ENCODE peak calls at places on chromosomes 3 and 15, in ten cellular contexts. W, N, G, Y, V, O, U, S, E and H are unnamed samples.
A peak's percentile ranks its signal among the peaks of the same experiment; 100 is the strongest.

GRCh38 chr3:44952689-44953088 is 23.3 kb downstream of the ZDHHC3 start:
- DNase-seq in U (no peak), O (no peak), S (no peak), V (no peak), E (no peak), W (no peak), G (no peak), N (no peak), Y (no peak), H (no peak)

GRCh38 chr3:157160652-157161480 is 919 bp upstream of the CCNL1 start:
- DNase-seq in E (peak; percentile 92), S (no peak), V (peak; percentile 98), G (peak; percentile 53), U (peak; percentile 87), Y (peak; percentile 42), O (peak; percentile 92), W (peak; percentile 51), N (peak; percentile 95), H (peak; percentile 58)

GRCh38 chr3:20015525-20015924 is 3.5 kb upstream of the PP2D1 start:
- DNase-seq in E (no peak), Y (no peak), U (no peak), N (no peak), O (no peak), S (no peak), W (no peak), G (no peak), V (no peak), H (no peak)

GRCh38 chr3:185988816-185989175 is 51.0 kb upstream of the TRA2B start:
- DNase-seq in G (no peak), E (no peak), V (no peak), S (no peak), W (no peak), Y (no peak), U (no peak), O (no peak), N (no peak), H (no peak)

GRCh38 chr3:130687327-130687726 is 59.3 kb downstream of the PIK3R4 start:
- DNase-seq in Y (no peak), E (no peak), O (no peak), S (no peak), W (no peak), V (no peak), U (no peak), N (no peak), G (no peak), H (no peak)

GRCh38 chr15:76625267-76625666 is 279.9 kb downstream of the SCAPER start:
- DNase-seq in Y (no peak), V (no peak), E (no peak), S (no peak), U (peak; percentile 20), G (no peak), N (no peak), O (no peak), W (no peak), H (no peak)

GRCh38 chr15:61839541-61839940 is 220.7 kb downstream of the VPS13C start:
- DNase-seq in U (no peak), V (peak; percentile 4), S (no peak), O (no peak), N (no peak), G (no peak), E (no peak), W (no peak), Y (no peak), H (no peak)

GRCh38 chr15:85580914-85581313 is 200.5 kb downstream of the AKAP13 start:
- DNase-seq in U (peak; percentile 64), E (peak; percentile 73), O (peak; percentile 72), S (peak; percentile 88), Y (no peak), G (no peak), W (no peak), N (peak; percentile 75), V (no peak), H (peak; percentile 19)

GRCh38 chr15:57505056-57505713 is 86.5 kb upstream of the MYZAP start:
- DNase-seq in V (no peak), O (no peak), E (no peak), W (no peak), S (no peak), Y (no peak), N (peak; percentile 78), U (peak; percentile 55), G (no peak), H (no peak)

GRCh38 chr3:95302044-95302443 is 1239.2 kb downstream of the NSUN3 start:
- DNase-seq in W (no peak), U (peak; percentile 40), O (no peak), E (no peak), N (no peak), Y (no peak), S (no peak), V (peak; percentile 50), G (no peak), H (no peak)

GRCh38 chr3:30548605-30549004 is 57.8 kb upstream of the TGFBR2 start:
- DNase-seq in W (no peak), O (no peak), E (no peak), N (no peak), S (no peak), G (no peak), U (peak; percentile 34), V (no peak), Y (no peak), H (peak; percentile 1)

GRCh38 chr3:189714991-189715961 is 84.1 kb downstream of the TP63 start:
- DNase-seq in U (no peak), E (no peak), N (no peak), V (peak; percentile 74), G (no peak), O (no peak), W (no peak), S (no peak), Y (no peak), H (no peak)

GRCh38 chr15:55237219-55238130 is 40.7 kb upstream of the RSL24D1 start:
- DNase-seq in G (no peak), E (no peak), W (no peak), S (no peak), O (no peak), Y (no peak), U (no peak), N (no peak), V (no peak), H (no peak)

GRCh38 chr3:111701292-111701906 is 106.3 kb upstream of the ZBED2 start:
- DNase-seq in N (no peak), V (no peak), W (no peak), O (no peak), G (no peak), S (no peak), U (no peak), Y (no peak), E (no peak), H (no peak)
- H3K27ac ChIP-seq in N (no peak overlapping the region), V (no peak overlapping the region), W (no peak overlapping the region), O (no peak overlapping the region), G (no peak overlapping the region), S (no peak overlapping the region), U (no peak overlapping the region), Y (no peak overlapping the region), E (no peak overlapping the region), H (no peak overlapping the region)

GRCh38 chr15:100372695-100373036 is 30.9 kb upstream of the ADAMTS17 start:
- DNase-seq in V (no peak), U (no peak), W (no peak), G (no peak), E (no peak), Y (no peak), N (peak; percentile 19), O (no peak), S (no peak), H (no peak)

GRCh38 chr15:100373942-100374341 is 32.2 kb upstream of the ADAMTS17 start:
- DNase-seq in N (no peak), V (no peak), S (no peak), O (no peak), W (no peak), E (no peak), Y (no peak), G (no peak), U (no peak), H (no peak)

GRCh38 chr15:100373037-100373896 is 31.5 kb upstream of the ADAMTS17 start:
- DNase-seq in U (no peak), W (no peak), Y (no peak), S (no peak), N (no peak), E (no peak), O (no peak), G (no peak), V (no peak), H (no peak)
- H3K4me3 ChIP-seq in U (no peak overlapping the region), W (peak overlapping the region; percentile 63), Y (peak overlapping the region; percentile 47), S (peak overlapping the region; percentile 36), N (no peak overlapping the region), E (peak overlapping the region; percentile 44), O (peak overlapping the region; percentile 47), G (no peak overlapping the region), V (no peak overlapping the region), H (no peak overlapping the region)

DNA sequence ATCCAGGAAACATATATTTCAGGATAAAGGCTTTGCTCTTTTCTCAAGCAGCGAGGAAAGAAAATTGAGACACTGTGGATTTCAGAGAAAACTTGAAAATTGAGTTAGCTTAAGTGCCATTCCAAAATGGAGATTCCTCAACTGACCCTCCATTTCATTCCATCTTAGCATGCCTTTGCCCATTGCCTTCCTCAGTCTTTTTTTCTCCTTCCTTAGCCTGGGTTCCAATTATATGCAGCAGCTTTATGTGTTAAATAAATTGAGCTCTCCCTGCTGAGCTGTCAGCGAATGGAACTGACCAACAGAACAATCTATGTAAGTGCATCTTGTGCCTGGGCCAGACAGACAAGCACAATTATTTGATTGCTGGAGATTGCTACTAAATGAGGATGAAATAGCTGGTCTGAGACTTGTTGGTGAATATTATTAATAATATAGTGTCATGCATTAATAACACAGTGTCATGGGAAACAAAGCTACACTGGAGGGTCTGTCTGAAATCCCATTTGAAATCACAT is 6.9 kb upstream of the DNAJC19 start:
- DNase-seq in N (no peak), O (no peak), W (no peak), E (no peak), V (no peak), U (no peak), S (no peak), G (no peak), Y (no peak), H (no peak)
- H3K27ac ChIP-seq in N (no peak overlapping the region), O (no peak overlapping the region), W (no peak overlapping the region), E (no peak overlapping the region), V (no peak overlapping the region), U (no peak overlapping the region), S (no peak overlapping the region), G (no peak overlapping the region), Y (no peak overlapping the region), H (no peak overlapping the region)

GRCh38 chr3:64686446-64686908 is 1.3 kb downstream of the ADAMTS9 start:
- DNase-seq in W (no peak), Y (no peak), S (no peak), V (peak; percentile 88), U (peak; percentile 35), E (peak; percentile 80), N (peak; percentile 26), O (peak; percentile 76), G (no peak), H (no peak)

GRCh38 chr3:64685331-64685799 is 2.4 kb downstream of the ADAMTS9 start:
- DNase-seq in G (no peak), E (no peak), W (no peak), O (peak; percentile 56), U (no peak), N (peak; percentile 7), S (peak; percentile 70), V (peak; percentile 87), Y (no peak), H (no peak)

GRCh38 chr3:64685800-64686445 is 1.9 kb downstream of the ADAMTS9 start:
- DNase-seq in E (peak; percentile 95), V (peak; percentile 97), G (peak; percentile 35), S (peak; percentile 86), W (peak; percentile 73), Y (no peak), U (peak; percentile 57), N (peak; percentile 82), O (peak; percentile 90), H (no peak)

GRCh38 chr3:64687781-64688515 is at the start of gene ADAMTS9:
- DNase-seq in E (peak; percentile 88), Y (no peak), S (peak; percentile 82), O (peak; percentile 77), U (peak; percentile 35), W (peak; percentile 44), V (peak; percentile 91), N (peak; percentile 69), G (no peak), H (no peak)

GRCh38 chr3:64687381-64687780 is 419 bp downstream of the ADAMTS9 start:
- DNase-seq in W (no peak), N (peak; percentile 10), E (no peak), U (no peak), V (no peak), Y (no peak), G (no peak), S (peak; percentile 65), O (no peak), H (no peak)
- H3K4me3 ChIP-seq in W (peak overlapping the region; percentile 68), N (peak overlapping the region; percentile 18), E (peak overlapping the region; percentile 74), U (peak overlapping the region; percentile 47), V (peak overlapping the region; percentile 75), Y (peak overlapping the region; percentile 60), G (no peak overlapping the region), S (peak overlapping the region; percentile 61), O (peak overlapping the region; percentile 70), H (no peak overlapping the region)